ENCODE peak calls at places on chromosome 7, in six cellular contexts. G, M, P, E, C and R are unnamed samples.

GRCh38 chr7:44574286-44574872 is 671 bp upstream of the DDX56 start:
- DNase-seq in G (no peak), M (no peak), P (no peak), E (no peak), C (no peak), R (no peak)

GRCh38 chr7:44977304-44977858 is 1.4 kb downstream of the MYO1G start:
- DNase-seq in G (no peak), M (peak), P (no peak), E (no peak), C (no peak), R (no peak)

GRCh38 chr7:81366546-81366945 is 403.3 kb downstream of the HGF start:
- DNase-seq in G (no peak), M (peak), P (no peak), E (no peak), C (peak), R (no peak)

GRCh38 chr7:129530881-129531391 is 28.6 kb downstream of the SMKR1 start:
- DNase-seq in G (peak), M (peak), P (no peak), E (no peak), C (peak), R (peak)

GRCh38 chr7:116231543-116232401 is 21.4 kb downstream of the TES start:
- DNase-seq in G (peak), M (peak), P (no peak), E (no peak), C (peak), R (no peak)

GRCh38 chr7:115085421-115085820 is 163.5 kb downstream of the MDFIC start:
- DNase-seq in G (peak), M (no peak), P (no peak), E (no peak), C (no peak), R (no peak)

GRCh38 chr7:102317231-102318059 is 30.8 kb downstream of the SH2B2 start:
- DNase-seq in G (no peak), M (no peak), P (peak), E (no peak), C (no peak), R (no peak)

GRCh38 chr7:50954716-50955115 is 172.0 kb upstream of the GRB10 start:
- DNase-seq in G (no peak), M (no peak), P (no peak), E (no peak), C (no peak), R (no peak)

GRCh38 chr7:35613150-35613549 is 81.8 kb downstream of the HERPUD2 start:
- DNase-seq in G (no peak), M (no peak), P (no peak), E (no peak), C (no peak), R (no peak)

GRCh38 chr7:48511021-48511579 is 339.8 kb downstream of the ABCA13 start:
- DNase-seq in G (no peak), M (no peak), P (no peak), E (no peak), C (no peak), R (no peak)

GRCh38 chr7:99108615-99109014 is 35.3 kb downstream of the SMURF1 start:
- DNase-seq in G (peak), M (peak), P (peak), E (no peak), C (peak), R (no peak)

GRCh38 chr7:77797734-77798393 is 370 bp downstream of the TMEM60 start:
- DNase-seq in G (peak), M (peak), P (peak), E (no peak), C (no peak), R (peak)

GRCh38 chr7:100162874-100163533 is 4.5 kb upstream of the TRAPPC14 start:
- DNase-seq in G (peak), M (no peak), P (no peak), E (no peak), C (no peak), R (no peak)

GRCh38 chr7:128705891-128706333 is 33.2 kb upstream of the CALU start:
- DNase-seq in G (peak), M (peak), P (no peak), E (no peak), C (peak), R (no peak)

GRCh38 chr7:116728413-116728812 is 56.4 kb downstream of the MET start:
- DNase-seq in G (no peak), M (no peak), P (no peak), E (no peak), C (no peak), R (no peak)

GRCh38 chr7:18535811-18536413 is 40.4 kb downstream of the HDAC9 start:
- DNase-seq in G (no peak), M (no peak), P (no peak), E (no peak), C (no peak), R (no peak)

GRCh38 chr7:80432166-80432565 is 79.7 kb downstream of the GNAT3 start:
- DNase-seq in G (peak), M (no peak), P (no peak), E (no peak), C (no peak), R (no peak)

GRCh38 chr7:71752171-71752935 is 620.4 kb downstream of the GALNT17 start:
- DNase-seq in G (peak), M (peak), P (peak), E (peak), C (no peak), R (peak)

GRCh38 chr7:142776206-142776844 is 5.6 kb downstream of the PRSS2 start:
- DNase-seq in G (peak), M (peak), P (no peak), E (peak), C (peak), R (peak)

GRCh38 chr7:44796504-44797328 is at the start of gene PPIA:
- DNase-seq in G (peak), M (peak), P (peak), E (peak), C (peak), R (peak)

GRCh38 chr7:137026176-137026500 is 157.7 kb downstream of the CHRM2 start:
- DNase-seq in G (no peak), M (no peak), P (peak), E (no peak), C (peak), R (peak)

GRCh38 chr7:37435156-37435555 is 13.5 kb downstream of the ELMO1 start:
- DNase-seq in G (no peak), M (no peak), P (no peak), E (no peak), C (no peak), R (no peak)

GRCh38 chr7:22934473-22935065 is 79.4 kb downstream of the HYCC1 start:
- DNase-seq in G (no peak), M (peak), P (no peak), E (no peak), C (peak), R (peak)

GRCh38 chr7:39952791-39953190 is 2.7 kb downstream of the CDK13 start:
- DNase-seq in G (peak), M (peak), P (no peak), E (no peak), C (peak), R (no peak)

GRCh38 chr7:155713382-155713781 is 68.9 kb downstream of the RBM33 start:
- DNase-seq in G (no peak), M (no peak), P (no peak), E (peak), C (no peak), R (no peak)

DNA sequence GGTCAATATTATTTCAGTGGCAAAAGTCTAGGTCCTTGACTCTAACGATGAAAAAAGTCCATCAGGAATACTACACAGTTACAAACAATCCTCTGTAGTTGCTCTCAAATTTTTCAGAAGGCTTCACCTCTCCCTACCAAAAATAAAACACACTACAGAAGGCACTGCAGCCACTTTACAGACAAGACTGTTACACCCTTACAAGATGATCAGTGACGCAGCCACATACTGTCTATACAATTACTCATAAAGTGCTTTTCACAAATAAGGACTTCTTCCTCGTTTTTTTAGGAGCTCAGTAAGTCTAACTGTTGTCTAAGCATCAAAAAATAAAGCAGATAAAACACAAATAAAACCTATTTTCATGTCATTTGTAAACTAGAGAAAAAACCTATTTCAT is 27.1 kb downstream of the NDUFB2 start:
- DNase-seq in G (no peak), M (no peak), P (no peak), E (no peak), C (no peak), R (no peak)
- H3K4me3 ChIP-seq in G (no peak), M (no peak), P (no peak), E (no peak), C (no peak), R (no peak)

DNA sequence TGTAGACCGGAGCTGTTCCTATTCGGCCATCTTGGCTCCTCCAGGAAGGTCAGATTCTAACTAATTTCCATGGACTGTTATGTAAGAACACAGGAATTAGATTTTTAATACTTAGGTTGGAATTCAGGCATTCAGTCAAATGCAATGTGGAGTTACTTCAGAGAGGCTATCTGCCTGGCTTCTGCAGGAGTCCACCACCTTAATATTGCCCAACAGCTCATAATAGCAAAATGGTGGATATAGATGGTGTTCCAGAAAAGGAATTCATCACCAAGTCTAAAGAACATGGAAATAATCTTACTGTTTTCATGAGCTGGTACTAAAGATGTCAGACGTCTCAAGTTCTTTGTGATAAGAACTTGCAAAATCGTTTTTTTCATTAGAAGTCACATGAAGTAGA is 39.5 kb downstream of the CRHR2 start:
- DNase-seq in G (no peak), M (no peak), P (peak), E (no peak), C (no peak), R (no peak)
- H3K4me3 ChIP-seq in G (no peak), M (no peak), P (no peak), E (no peak), C (no peak), R (no peak)

DNA sequence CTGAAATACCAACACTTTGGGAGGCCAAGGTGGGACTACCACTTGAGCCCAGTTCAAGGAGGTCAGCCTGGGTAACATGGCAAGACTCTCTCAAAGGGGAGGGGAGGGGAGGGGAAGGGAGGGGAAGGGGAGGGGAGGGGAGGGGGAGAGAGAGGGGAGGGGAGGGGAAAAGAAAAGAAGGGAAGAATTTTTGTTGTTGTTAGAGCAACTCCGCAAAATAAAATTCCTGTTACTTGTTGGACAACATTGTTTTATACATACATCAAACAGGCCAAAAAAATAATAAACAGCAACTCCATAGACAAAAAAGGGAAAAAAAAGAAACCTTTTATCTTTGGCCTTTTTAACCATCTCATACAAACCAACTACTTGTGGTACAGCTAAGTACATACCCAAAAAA is 57.3 kb upstream of the TRIM24 start:
- DNase-seq in G (no peak), M (no peak), P (no peak), E (no peak), C (no peak), R (no peak)
- H3K4me3 ChIP-seq in G (no peak), M (no peak), P (no peak), E (no peak), C (no peak), R (no peak)

DNA sequence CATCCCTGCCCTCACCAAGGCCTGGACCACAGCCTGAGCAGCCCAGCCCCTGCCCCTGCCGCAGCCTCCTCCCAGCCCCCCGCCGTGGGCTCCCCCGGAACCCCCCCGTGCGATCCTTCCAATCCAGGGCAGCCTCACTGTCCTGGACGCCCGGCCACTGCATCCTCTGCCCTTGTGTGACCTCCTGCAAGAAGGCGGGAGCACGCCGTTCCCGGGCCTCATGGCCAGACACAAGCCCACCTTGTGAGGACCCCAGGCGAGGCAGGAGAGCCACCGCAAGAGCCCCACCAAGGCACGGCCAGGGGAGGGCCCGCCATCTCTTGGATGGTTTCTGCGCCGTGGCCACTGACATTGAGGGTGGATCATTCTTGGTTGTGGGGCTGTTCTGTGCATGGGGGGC is 7.8 kb upstream of the LFNG start:
- DNase-seq in G (no peak), M (no peak), P (no peak), E (peak), C (no peak), R (no peak)
- H3K4me3 ChIP-seq in G (no peak), M (no peak), P (no peak), E (no peak), C (no peak), R (no peak)

DNA sequence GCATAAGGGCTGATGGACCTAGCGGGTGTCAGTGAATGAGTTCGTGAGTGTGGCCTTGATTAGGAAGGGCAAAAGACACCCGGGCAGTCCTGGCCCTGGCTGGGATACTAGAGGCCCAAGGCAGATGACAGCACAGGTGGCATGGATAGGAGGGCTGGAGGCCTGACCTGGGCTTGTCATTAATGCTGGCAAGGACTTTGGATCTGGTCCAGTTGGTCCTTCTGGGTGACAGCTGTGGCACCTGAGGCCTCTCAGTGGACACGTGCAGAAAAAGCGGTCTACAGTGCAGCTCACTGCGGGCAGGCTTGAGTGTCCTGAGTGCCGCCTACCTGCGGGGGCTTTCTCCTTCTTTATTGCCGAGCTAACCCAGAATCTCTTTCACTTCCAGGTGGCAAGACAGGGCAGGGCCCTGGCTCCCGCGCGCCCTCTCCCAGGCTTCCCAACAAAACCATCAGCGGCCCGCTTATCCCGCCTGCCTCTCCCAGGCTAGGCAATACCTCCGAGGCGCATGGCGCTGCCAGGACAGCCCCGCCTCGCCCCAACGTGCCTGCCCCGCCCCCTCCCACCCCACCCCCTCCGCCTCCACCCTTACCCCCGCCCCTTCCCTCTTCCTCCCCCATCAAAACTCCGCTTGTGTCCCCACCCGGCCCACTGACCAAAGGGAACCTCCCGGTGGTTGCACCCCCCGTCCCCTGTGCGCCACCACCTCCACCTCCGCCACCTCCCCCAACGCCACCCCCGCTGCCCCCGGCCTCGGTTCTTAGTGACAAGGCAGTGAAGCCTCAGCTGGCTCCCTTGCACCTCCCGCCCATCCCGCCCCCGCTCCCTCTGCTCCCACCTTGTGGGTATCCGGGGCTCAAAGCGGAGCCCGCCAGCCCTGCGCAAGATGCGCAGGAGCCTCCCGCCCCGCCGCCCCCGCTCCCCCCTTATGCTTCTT is 77.4 kb downstream of the WIPF3 start:
- DNase-seq in G (peak), M (no peak), P (peak), E (peak), C (no peak), R (no peak)
- H3K4me3 ChIP-seq in G (peak), M (no peak), P (no peak), E (peak), C (no peak), R (peak)